ENCODE peak calls at places on chromosomes 16 and 17, in eight cellular contexts. One of them, this sample, is unnamed. For H3K27me3, the result is how much of the 10 kb centered on the place peaks cover.

GRCh38 chr16:57134982-57135381 is 42.6 kb downstream of the CPNE2 start:
- DNase-seq in cardiac muscle cell: no peak
- DNase-seq in stomach: no peak
- DNase-seq in upper lobe of left lung: no peak
- DNase-seq in CD8-positive, alpha-beta T cell: peak
- DNase-seq in thyroid gland: no peak
- DNase-seq in left lung: no peak
- DNase-seq in fibroblast of lung: no peak
- DNase-seq in this sample: no peak

GRCh38 chr17:73455050-73455687 is 143.4 kb upstream of the CDC42EP4 start:
- DNase-seq in upper lobe of left lung: peak
- DNase-seq in left lung: no peak
- DNase-seq in stomach: peak
- DNase-seq in cardiac muscle cell: no peak
- DNase-seq in CD8-positive, alpha-beta T cell: no peak
- DNase-seq in fibroblast of lung: no peak
- DNase-seq in thyroid gland: peak
- DNase-seq in this sample: peak

GRCh38 chr16:27634781-27635180 is 84.8 kb downstream of the KATNIP start:
- DNase-seq in fibroblast of lung: no peak
- DNase-seq in CD8-positive, alpha-beta T cell: no peak
- DNase-seq in cardiac muscle cell: no peak
- DNase-seq in stomach: no peak
- DNase-seq in left lung: no peak
- DNase-seq in thyroid gland: no peak
- DNase-seq in upper lobe of left lung: no peak
- DNase-seq in this sample: no peak

GRCh38 chr17:47955497-47956461 is 1.9 kb downstream of the PRR15L start:
- DNase-seq in thyroid gland: peak
- DNase-seq in fibroblast of lung: no peak
- DNase-seq in left lung: peak
- DNase-seq in stomach: peak
- DNase-seq in cardiac muscle cell: no peak
- DNase-seq in upper lobe of left lung: no peak
- DNase-seq in CD8-positive, alpha-beta T cell: no peak
- DNase-seq in this sample: peak

GRCh38 chr16:6016530-6017184 is 919.1 kb upstream of the EEF2KMT start:
- DNase-seq in cardiac muscle cell: peak
- DNase-seq in stomach: no peak
- DNase-seq in thyroid gland: no peak
- DNase-seq in CD8-positive, alpha-beta T cell: no peak
- DNase-seq in left lung: no peak
- DNase-seq in fibroblast of lung: peak
- DNase-seq in upper lobe of left lung: no peak
- DNase-seq in this sample: no peak

GRCh38 chr16:59459811-59460210 is 725.7 kb upstream of the GOT2 start:
- DNase-seq in cardiac muscle cell: no peak
- DNase-seq in CD8-positive, alpha-beta T cell: no peak
- DNase-seq in fibroblast of lung: peak
- DNase-seq in stomach: no peak
- DNase-seq in thyroid gland: no peak
- DNase-seq in left lung: no peak
- DNase-seq in upper lobe of left lung: no peak
- DNase-seq in this sample: no peak

GRCh38 chr16:23188911-23189310 is 6.4 kb downstream of the SCNN1G start:
- DNase-seq in cardiac muscle cell: no peak
- DNase-seq in fibroblast of lung: no peak
- DNase-seq in CD8-positive, alpha-beta T cell: no peak
- DNase-seq in upper lobe of left lung: no peak
- DNase-seq in stomach: no peak
- DNase-seq in left lung: no peak
- DNase-seq in thyroid gland: no peak
- DNase-seq in this sample: no peak

GRCh38 chr16:11493531-11493929 is 93.2 kb downstream of the LITAF start:
- DNase-seq in fibroblast of lung: no peak
- DNase-seq in cardiac muscle cell: no peak
- DNase-seq in thyroid gland: no peak
- DNase-seq in CD8-positive, alpha-beta T cell: no peak
- DNase-seq in upper lobe of left lung: no peak
- DNase-seq in stomach: no peak
- DNase-seq in left lung: no peak
- DNase-seq in this sample: no peak

GRCh38 chr16:3950343-3951193 is 70.1 kb upstream of the CREBBP start:
- DNase-seq in thyroid gland: peak
- DNase-seq in CD8-positive, alpha-beta T cell: no peak
- DNase-seq in stomach: peak
- DNase-seq in cardiac muscle cell: no peak
- DNase-seq in left lung: peak
- DNase-seq in upper lobe of left lung: peak
- DNase-seq in fibroblast of lung: peak
- DNase-seq in this sample: peak

GRCh38 chr16:78444-79145 is 570 bp downstream of the MPG start:
- DNase-seq in CD8-positive, alpha-beta T cell: no peak
- DNase-seq in thyroid gland: peak
- DNase-seq in upper lobe of left lung: no peak
- DNase-seq in cardiac muscle cell: peak
- DNase-seq in left lung: no peak
- DNase-seq in stomach: no peak
- DNase-seq in fibroblast of lung: peak
- DNase-seq in this sample: no peak

GRCh38 chr16:65319621-65320231 is 197.9 kb upstream of the CDH11 start:
- DNase-seq in upper lobe of left lung: no peak
- DNase-seq in fibroblast of lung: no peak
- DNase-seq in thyroid gland: no peak
- DNase-seq in CD8-positive, alpha-beta T cell: no peak
- DNase-seq in cardiac muscle cell: no peak
- DNase-seq in left lung: no peak
- DNase-seq in stomach: no peak
- DNase-seq in this sample: no peak

GRCh38 chr16:27906883-27907282 is 156.6 kb downstream of the GSG1L start:
- DNase-seq in left lung: no peak
- DNase-seq in fibroblast of lung: no peak
- DNase-seq in stomach: no peak
- DNase-seq in thyroid gland: no peak
- DNase-seq in upper lobe of left lung: no peak
- DNase-seq in cardiac muscle cell: no peak
- DNase-seq in CD8-positive, alpha-beta T cell: no peak
- DNase-seq in this sample: no peak

GRCh38 chr17:21815352-21816063 is 123.2 kb downstream of the KCNJ18 start:
- DNase-seq in cardiac muscle cell: no peak
- DNase-seq in left lung: no peak
- DNase-seq in thyroid gland: no peak
- DNase-seq in stomach: no peak
- DNase-seq in CD8-positive, alpha-beta T cell: no peak
- DNase-seq in upper lobe of left lung: no peak
- DNase-seq in fibroblast of lung: no peak
- DNase-seq in this sample: no peak

GRCh38 chr17:47665655-47666054 is 15.9 kb downstream of the KPNB1 start:
- DNase-seq in CD8-positive, alpha-beta T cell: no peak
- DNase-seq in thyroid gland: no peak
- DNase-seq in stomach: no peak
- DNase-seq in fibroblast of lung: no peak
- DNase-seq in left lung: no peak
- DNase-seq in upper lobe of left lung: no peak
- DNase-seq in cardiac muscle cell: no peak
- DNase-seq in this sample: no peak

GRCh38 chr16:30902070-30902972 is 5.9 kb downstream of the CTF1 start:
- DNase-seq in left lung: peak
- DNase-seq in fibroblast of lung: peak
- DNase-seq in cardiac muscle cell: peak
- DNase-seq in CD8-positive, alpha-beta T cell: peak
- DNase-seq in thyroid gland: peak
- DNase-seq in stomach: peak
- DNase-seq in upper lobe of left lung: peak
- DNase-seq in this sample: peak

GRCh38 chr16:1450218-1450617 is 5.9 kb upstream of the CCDC154 start:
- DNase-seq in stomach: no peak
- DNase-seq in fibroblast of lung: no peak
- DNase-seq in cardiac muscle cell: no peak
- DNase-seq in left lung: no peak
- DNase-seq in CD8-positive, alpha-beta T cell: no peak
- DNase-seq in thyroid gland: no peak
- DNase-seq in upper lobe of left lung: peak
- DNase-seq in this sample: no peak
- TF ChIP-seq CTCF in stomach: no peak
- TF ChIP-seq CTCF in fibroblast of lung: no peak
- TF ChIP-seq CTCF in cardiac muscle cell: no peak
- TF ChIP-seq CTCF in left lung: no peak
- TF ChIP-seq CTCF in CD8-positive, alpha-beta T cell: no peak
- TF ChIP-seq CTCF in thyroid gland: no peak
- TF ChIP-seq CTCF in upper lobe of left lung: no peak
- TF ChIP-seq CTCF in this sample: no peak

GRCh38 chr17:81044764-81045589 is 10.0 kb downstream of the BAIAP2 start:
- DNase-seq in fibroblast of lung: peak
- DNase-seq in CD8-positive, alpha-beta T cell: no peak
- DNase-seq in upper lobe of left lung: peak
- DNase-seq in cardiac muscle cell: no peak
- DNase-seq in left lung: peak
- DNase-seq in thyroid gland: peak
- DNase-seq in stomach: peak
- DNase-seq in this sample: peak

GRCh38 chr17:81044428-81044763 is 9.4 kb downstream of the BAIAP2 start:
- DNase-seq in cardiac muscle cell: no peak
- DNase-seq in thyroid gland: no peak
- DNase-seq in CD8-positive, alpha-beta T cell: no peak
- DNase-seq in left lung: no peak
- DNase-seq in fibroblast of lung: no peak
- DNase-seq in upper lobe of left lung: no peak
- DNase-seq in stomach: no peak
- DNase-seq in this sample: no peak

GRCh38 chr17:81042606-81043005 is 7.7 kb downstream of the BAIAP2 start:
- DNase-seq in thyroid gland: no peak
- DNase-seq in upper lobe of left lung: peak
- DNase-seq in fibroblast of lung: no peak
- DNase-seq in stomach: no peak
- DNase-seq in cardiac muscle cell: no peak
- DNase-seq in left lung: no peak
- DNase-seq in CD8-positive, alpha-beta T cell: no peak
- DNase-seq in this sample: no peak

GRCh38 chr17:81043725-81044427 is 8.9 kb downstream of the BAIAP2 start:
- DNase-seq in thyroid gland: peak
- DNase-seq in cardiac muscle cell: no peak
- DNase-seq in CD8-positive, alpha-beta T cell: no peak
- DNase-seq in fibroblast of lung: peak
- DNase-seq in left lung: peak
- DNase-seq in upper lobe of left lung: peak
- DNase-seq in stomach: peak
- DNase-seq in this sample: peak

GRCh38 chr17:81043319-81043724 is 8.4 kb downstream of the BAIAP2 start:
- DNase-seq in thyroid gland: no peak
- DNase-seq in left lung: no peak
- DNase-seq in fibroblast of lung: no peak
- DNase-seq in CD8-positive, alpha-beta T cell: no peak
- DNase-seq in upper lobe of left lung: peak
- DNase-seq in cardiac muscle cell: no peak
- DNase-seq in stomach: no peak
- DNase-seq in this sample: no peak
- H3K27me3 ChIP-seq in thyroid gland: under half
- H3K27me3 ChIP-seq in left lung: under half
- H3K27me3 ChIP-seq in fibroblast of lung: under half
- H3K27me3 ChIP-seq in CD8-positive, alpha-beta T cell: under half
- H3K27me3 ChIP-seq in upper lobe of left lung: under half
- H3K27me3 ChIP-seq in cardiac muscle cell: under half
- H3K27me3 ChIP-seq in stomach: under half
- H3K27me3 ChIP-seq in this sample: under half

GRCh38 chr17:43814026-43814425 is 18.9 kb downstream of the MPP3 start:
- DNase-seq in left lung: no peak
- DNase-seq in stomach: no peak
- DNase-seq in cardiac muscle cell: no peak
- DNase-seq in fibroblast of lung: no peak
- DNase-seq in thyroid gland: no peak
- DNase-seq in upper lobe of left lung: no peak
- DNase-seq in CD8-positive, alpha-beta T cell: no peak
- DNase-seq in this sample: no peak
- H3K27ac ChIP-seq in left lung: no peak
- H3K27ac ChIP-seq in stomach: no peak
- H3K27ac ChIP-seq in cardiac muscle cell: no peak
- H3K27ac ChIP-seq in fibroblast of lung: no peak
- H3K27ac ChIP-seq in thyroid gland: no peak
- H3K27ac ChIP-seq in upper lobe of left lung: no peak
- H3K27ac ChIP-seq in CD8-positive, alpha-beta T cell: no peak
- H3K27ac ChIP-seq in this sample: no peak

GRCh38 chr16:8945626-8946296 is 17.9 kb downstream of the USP7 start:
- DNase-seq in left lung: no peak
- DNase-seq in fibroblast of lung: no peak
- DNase-seq in stomach: no peak
- DNase-seq in cardiac muscle cell: no peak
- DNase-seq in upper lobe of left lung: no peak
- DNase-seq in CD8-positive, alpha-beta T cell: no peak
- DNase-seq in thyroid gland: no peak
- DNase-seq in this sample: no peak

GRCh38 chr16:8948831-8949230 is 14.9 kb downstream of the USP7 start:
- DNase-seq in thyroid gland: no peak
- DNase-seq in upper lobe of left lung: no peak
- DNase-seq in fibroblast of lung: no peak
- DNase-seq in stomach: no peak
- DNase-seq in left lung: no peak
- DNase-seq in cardiac muscle cell: no peak
- DNase-seq in CD8-positive, alpha-beta T cell: no peak
- DNase-seq in this sample: no peak

GRCh38 chr16:8948069-8948593 is 15.6 kb downstream of the USP7 start:
- DNase-seq in fibroblast of lung: no peak
- DNase-seq in cardiac muscle cell: no peak
- DNase-seq in upper lobe of left lung: no peak
- DNase-seq in thyroid gland: no peak
- DNase-seq in stomach: no peak
- DNase-seq in left lung: no peak
- DNase-seq in CD8-positive, alpha-beta T cell: no peak
- DNase-seq in this sample: no peak

GRCh38 chr16:8944113-8944765 is 19.5 kb downstream of the USP7 start:
- DNase-seq in left lung: no peak
- DNase-seq in CD8-positive, alpha-beta T cell: no peak
- DNase-seq in stomach: no peak
- DNase-seq in cardiac muscle cell: no peak
- DNase-seq in fibroblast of lung: no peak
- DNase-seq in upper lobe of left lung: no peak
- DNase-seq in thyroid gland: no peak
- DNase-seq in this sample: no peak

GRCh38 chr16:8946544-8946943 is 17.2 kb downstream of the USP7 start:
- DNase-seq in CD8-positive, alpha-beta T cell: no peak
- DNase-seq in left lung: no peak
- DNase-seq in thyroid gland: no peak
- DNase-seq in stomach: no peak
- DNase-seq in cardiac muscle cell: no peak
- DNase-seq in fibroblast of lung: no peak
- DNase-seq in upper lobe of left lung: no peak
- DNase-seq in this sample: no peak
- TF ChIP-seq CTCF in CD8-positive, alpha-beta T cell: no peak
- TF ChIP-seq CTCF in left lung: no peak
- TF ChIP-seq CTCF in thyroid gland: no peak
- TF ChIP-seq CTCF in stomach: no peak
- TF ChIP-seq CTCF in cardiac muscle cell: no peak
- TF ChIP-seq CTCF in fibroblast of lung: no peak
- TF ChIP-seq CTCF in upper lobe of left lung: no peak
- TF ChIP-seq CTCF in this sample: no peak